ENCODE peak calls at places on chromosomes 13 and 19, in four cellular contexts. S is CD4-positive, alpha-beta T cell; F is T-cell; W is natural killer cell. U is an unnamed sample.
A peak's percentile ranks its signal among the peaks of the same experiment; 100 is the strongest.

GRCh38 chr19:7636691-7637373 is at the start of gene STXBP2:
- DNase-seq in F (peak; percentile 90), S (peak; percentile 95), W (peak; percentile 90), U (peak; percentile 70)

GRCh38 chr13:79771493-79771892 is 290.5 kb downstream of the NDFIP2 start:
- DNase-seq in S (no peak), F (no peak), W (no peak), U (no peak)

GRCh38 chr19:54017266-54017665 is 25.8 kb downstream of the CACNG6 start:
- DNase-seq in S (no peak), F (no peak), W (no peak), U (no peak)

GRCh38 chr13:84649853-84650252 is 767.6 kb upstream of the SLITRK1 start:
- DNase-seq in W (no peak), F (no peak), S (no peak), U (peak; percentile 1)

GRCh38 chr13:27007166-27007565 is 164.4 kb downstream of the USP12 start:
- DNase-seq in W (no peak), S (no peak), F (no peak), U (no peak)

GRCh38 chr19:34298891-34299510 is 44.6 kb downstream of the GARRE1 start:
- DNase-seq in F (no peak), W (no peak), S (no peak), U (no peak)

GRCh38 chr13:60329221-60329983 is 67.6 kb upstream of the TDRD3 start:
- DNase-seq in W (no peak), S (no peak), F (no peak), U (peak; percentile 45)

GRCh38 chr19:31232871-31233270 is 116.4 kb downstream of the TSHZ3 start:
- DNase-seq in S (no peak), F (no peak), W (no peak), U (no peak)

GRCh38 chr19:920051-920857 is 3.1 kb downstream of the KISS1R start:
- DNase-seq in F (peak; percentile 71), S (peak; percentile 73), W (peak; percentile 47), U (no peak)

U was measured in ACHN.